ENCODE peak calls at places on chromosome X, in six cellular contexts. One of them, this sample, is unnamed.

GRCh38 chrX:52363247-52363883 is 5.5 kb upstream of the XAGE2 start:
- DNase-seq in activated CD8-positive, alpha-beta memory T cell treated with anti-CD3 and anti-CD28 coated beads for 4 hours: no peak
- DNase-seq in stimulated activated CD8-positive, alpha-beta memory T cell treated with anti-CD3 and anti-CD28 coated beads, Interleukin-4, amount 100 ng/mL, for 48 hours: no peak
- DNase-seq in fibroblast of the conjunctiva: no peak
- DNase-seq in GM19239: no peak
- DNase-seq in activated T-cell treated with anti-CD3 and anti-CD28 coated beads for 24 hours: no peak
- DNase-seq in this sample: no peak

GRCh38 chrX:126137899-126138298 is 28.2 kb downstream of the DCAF12L2 start:
- DNase-seq in stimulated activated CD8-positive, alpha-beta memory T cell treated with anti-CD3 and anti-CD28 coated beads, Interleukin-4, amount 100 ng/mL, for 48 hours: no peak
- DNase-seq in GM19239: no peak
- DNase-seq in activated CD8-positive, alpha-beta memory T cell treated with anti-CD3 and anti-CD28 coated beads for 4 hours: no peak
- DNase-seq in activated T-cell treated with anti-CD3 and anti-CD28 coated beads for 24 hours: no peak
- DNase-seq in fibroblast of the conjunctiva: no peak
- DNase-seq in this sample: no peak

GRCh38 chrX:30618160-30618765 is 35.0 kb upstream of the GK start:
- DNase-seq in fibroblast of the conjunctiva: no peak
- DNase-seq in stimulated activated CD8-positive, alpha-beta memory T cell treated with anti-CD3 and anti-CD28 coated beads, Interleukin-4, amount 100 ng/mL, for 48 hours: no peak
- DNase-seq in activated CD8-positive, alpha-beta memory T cell treated with anti-CD3 and anti-CD28 coated beads for 4 hours: no peak
- DNase-seq in activated T-cell treated with anti-CD3 and anti-CD28 coated beads for 24 hours: no peak
- DNase-seq in GM19239: no peak
- DNase-seq in this sample: no peak

GRCh38 chrX:17032351-17032750 is 85.9 kb downstream of the REPS2 start:
- DNase-seq in GM19239: no peak
- DNase-seq in stimulated activated CD8-positive, alpha-beta memory T cell treated with anti-CD3 and anti-CD28 coated beads, Interleukin-4, amount 100 ng/mL, for 48 hours: no peak
- DNase-seq in activated CD8-positive, alpha-beta memory T cell treated with anti-CD3 and anti-CD28 coated beads for 4 hours: no peak
- DNase-seq in fibroblast of the conjunctiva: peak
- DNase-seq in activated T-cell treated with anti-CD3 and anti-CD28 coated beads for 24 hours: no peak
- DNase-seq in this sample: no peak

GRCh38 chrX:68681443-68681941 is 34.0 kb downstream of the STARD8 start:
- DNase-seq in stimulated activated CD8-positive, alpha-beta memory T cell treated with anti-CD3 and anti-CD28 coated beads, Interleukin-4, amount 100 ng/mL, for 48 hours: no peak
- DNase-seq in activated CD8-positive, alpha-beta memory T cell treated with anti-CD3 and anti-CD28 coated beads for 4 hours: no peak
- DNase-seq in fibroblast of the conjunctiva: peak
- DNase-seq in activated T-cell treated with anti-CD3 and anti-CD28 coated beads for 24 hours: no peak
- DNase-seq in GM19239: no peak
- DNase-seq in this sample: no peak

GRCh38 chrX:8138252-8138651 is 32.8 kb downstream of the VCX2 start:
- DNase-seq in activated CD8-positive, alpha-beta memory T cell treated with anti-CD3 and anti-CD28 coated beads for 4 hours: no peak
- DNase-seq in fibroblast of the conjunctiva: no peak
- DNase-seq in GM19239: no peak
- DNase-seq in activated T-cell treated with anti-CD3 and anti-CD28 coated beads for 24 hours: no peak
- DNase-seq in stimulated activated CD8-positive, alpha-beta memory T cell treated with anti-CD3 and anti-CD28 coated beads, Interleukin-4, amount 100 ng/mL, for 48 hours: no peak
- DNase-seq in this sample: no peak

GRCh38 chrX:8288590-8288989 is 117.5 kb upstream of the VCX2 start:
- DNase-seq in activated CD8-positive, alpha-beta memory T cell treated with anti-CD3 and anti-CD28 coated beads for 4 hours: no peak
- DNase-seq in fibroblast of the conjunctiva: no peak
- DNase-seq in GM19239: no peak
- DNase-seq in stimulated activated CD8-positive, alpha-beta memory T cell treated with anti-CD3 and anti-CD28 coated beads, Interleukin-4, amount 100 ng/mL, for 48 hours: no peak
- DNase-seq in activated T-cell treated with anti-CD3 and anti-CD28 coated beads for 24 hours: no peak
- DNase-seq in this sample: no peak

GRCh38 chrX:80765226-80765625 is 44.5 kb downstream of the BRWD3 start:
- DNase-seq in stimulated activated CD8-positive, alpha-beta memory T cell treated with anti-CD3 and anti-CD28 coated beads, Interleukin-4, amount 100 ng/mL, for 48 hours: no peak
- DNase-seq in GM19239: no peak
- DNase-seq in fibroblast of the conjunctiva: peak
- DNase-seq in activated T-cell treated with anti-CD3 and anti-CD28 coated beads for 24 hours: no peak
- DNase-seq in activated CD8-positive, alpha-beta memory T cell treated with anti-CD3 and anti-CD28 coated beads for 4 hours: no peak
- DNase-seq in this sample: no peak

GRCh38 chrX:17613979-17614572 is 123.2 kb upstream of the SCML1 start:
- DNase-seq in fibroblast of the conjunctiva: no peak
- DNase-seq in activated T-cell treated with anti-CD3 and anti-CD28 coated beads for 24 hours: no peak
- DNase-seq in activated CD8-positive, alpha-beta memory T cell treated with anti-CD3 and anti-CD28 coated beads for 4 hours: no peak
- DNase-seq in stimulated activated CD8-positive, alpha-beta memory T cell treated with anti-CD3 and anti-CD28 coated beads, Interleukin-4, amount 100 ng/mL, for 48 hours: no peak
- DNase-seq in GM19239: no peak
- DNase-seq in this sample: no peak

GRCh38 chrX:69179380-69179911 is 14.2 kb upstream of the PJA1 start:
- DNase-seq in stimulated activated CD8-positive, alpha-beta memory T cell treated with anti-CD3 and anti-CD28 coated beads, Interleukin-4, amount 100 ng/mL, for 48 hours: no peak
- DNase-seq in activated CD8-positive, alpha-beta memory T cell treated with anti-CD3 and anti-CD28 coated beads for 4 hours: no peak
- DNase-seq in fibroblast of the conjunctiva: no peak
- DNase-seq in activated T-cell treated with anti-CD3 and anti-CD28 coated beads for 24 hours: no peak
- DNase-seq in GM19239: no peak
- DNase-seq in this sample: no peak

GRCh38 chrX:108070891-108071290 is 20.5 kb downstream of the PSMD10 start:
- DNase-seq in activated T-cell treated with anti-CD3 and anti-CD28 coated beads for 24 hours: no peak
- DNase-seq in activated CD8-positive, alpha-beta memory T cell treated with anti-CD3 and anti-CD28 coated beads for 4 hours: no peak
- DNase-seq in stimulated activated CD8-positive, alpha-beta memory T cell treated with anti-CD3 and anti-CD28 coated beads, Interleukin-4, amount 100 ng/mL, for 48 hours: no peak
- DNase-seq in fibroblast of the conjunctiva: no peak
- DNase-seq in GM19239: no peak
- DNase-seq in this sample: no peak

GRCh38 chrX:2474280-2474962 is 26.4 kb downstream of the DHRSX start:
- DNase-seq in GM19239: no peak
- DNase-seq in activated CD8-positive, alpha-beta memory T cell treated with anti-CD3 and anti-CD28 coated beads for 4 hours: no peak
- DNase-seq in fibroblast of the conjunctiva: no peak
- DNase-seq in activated T-cell treated with anti-CD3 and anti-CD28 coated beads for 24 hours: no peak
- DNase-seq in stimulated activated CD8-positive, alpha-beta memory T cell treated with anti-CD3 and anti-CD28 coated beads, Interleukin-4, amount 100 ng/mL, for 48 hours: no peak
- DNase-seq in this sample: no peak

GRCh38 chrX:43750248-43750676 is 94.2 kb downstream of the MAOA start:
- DNase-seq in fibroblast of the conjunctiva: peak
- DNase-seq in activated CD8-positive, alpha-beta memory T cell treated with anti-CD3 and anti-CD28 coated beads for 4 hours: peak
- DNase-seq in stimulated activated CD8-positive, alpha-beta memory T cell treated with anti-CD3 and anti-CD28 coated beads, Interleukin-4, amount 100 ng/mL, for 48 hours: peak
- DNase-seq in activated T-cell treated with anti-CD3 and anti-CD28 coated beads for 24 hours: peak
- DNase-seq in GM19239: peak
- DNase-seq in this sample: peak

GRCh38 chrX:144637731-144638130 is 609.6 kb upstream of the SPANXN1 start:
- DNase-seq in stimulated activated CD8-positive, alpha-beta memory T cell treated with anti-CD3 and anti-CD28 coated beads, Interleukin-4, amount 100 ng/mL, for 48 hours: no peak
- DNase-seq in activated CD8-positive, alpha-beta memory T cell treated with anti-CD3 and anti-CD28 coated beads for 4 hours: no peak
- DNase-seq in fibroblast of the conjunctiva: no peak
- DNase-seq in GM19239: no peak
- DNase-seq in activated T-cell treated with anti-CD3 and anti-CD28 coated beads for 24 hours: no peak
- DNase-seq in this sample: no peak

GRCh38 chrX:3711331-3711917 is 2.0 kb downstream of the PRKX start:
- DNase-seq in GM19239: no peak
- DNase-seq in stimulated activated CD8-positive, alpha-beta memory T cell treated with anti-CD3 and anti-CD28 coated beads, Interleukin-4, amount 100 ng/mL, for 48 hours: peak
- DNase-seq in activated T-cell treated with anti-CD3 and anti-CD28 coated beads for 24 hours: no peak
- DNase-seq in activated CD8-positive, alpha-beta memory T cell treated with anti-CD3 and anti-CD28 coated beads for 4 hours: no peak
- DNase-seq in fibroblast of the conjunctiva: no peak
- DNase-seq in this sample: no peak

GRCh38 chrX:104284407-104285000 is 29.8 kb upstream of the ESX1 start:
- DNase-seq in GM19239: no peak
- DNase-seq in activated T-cell treated with anti-CD3 and anti-CD28 coated beads for 24 hours: no peak
- DNase-seq in fibroblast of the conjunctiva: no peak
- DNase-seq in stimulated activated CD8-positive, alpha-beta memory T cell treated with anti-CD3 and anti-CD28 coated beads, Interleukin-4, amount 100 ng/mL, for 48 hours: no peak
- DNase-seq in activated CD8-positive, alpha-beta memory T cell treated with anti-CD3 and anti-CD28 coated beads for 4 hours: no peak
- DNase-seq in this sample: no peak

GRCh38 chrX:3134316-3134715 is 93.0 kb downstream of the ARSF start:
- DNase-seq in stimulated activated CD8-positive, alpha-beta memory T cell treated with anti-CD3 and anti-CD28 coated beads, Interleukin-4, amount 100 ng/mL, for 48 hours: no peak
- DNase-seq in fibroblast of the conjunctiva: no peak
- DNase-seq in activated CD8-positive, alpha-beta memory T cell treated with anti-CD3 and anti-CD28 coated beads for 4 hours: no peak
- DNase-seq in activated T-cell treated with anti-CD3 and anti-CD28 coated beads for 24 hours: no peak
- DNase-seq in GM19239: no peak
- DNase-seq in this sample: no peak

GRCh38 chrX:8981742-8982141 is 52.2 kb downstream of the FAM9B start:
- DNase-seq in GM19239: no peak
- DNase-seq in fibroblast of the conjunctiva: no peak
- DNase-seq in activated CD8-positive, alpha-beta memory T cell treated with anti-CD3 and anti-CD28 coated beads for 4 hours: no peak
- DNase-seq in stimulated activated CD8-positive, alpha-beta memory T cell treated with anti-CD3 and anti-CD28 coated beads, Interleukin-4, amount 100 ng/mL, for 48 hours: no peak
- DNase-seq in activated T-cell treated with anti-CD3 and anti-CD28 coated beads for 24 hours: no peak
- DNase-seq in this sample: no peak

GRCh38 chrX:54891573-54891972 is 29.1 kb upstream of the TRO start:
- DNase-seq in GM19239: no peak
- DNase-seq in stimulated activated CD8-positive, alpha-beta memory T cell treated with anti-CD3 and anti-CD28 coated beads, Interleukin-4, amount 100 ng/mL, for 48 hours: peak
- DNase-seq in activated CD8-positive, alpha-beta memory T cell treated with anti-CD3 and anti-CD28 coated beads for 4 hours: no peak
- DNase-seq in fibroblast of the conjunctiva: peak
- DNase-seq in activated T-cell treated with anti-CD3 and anti-CD28 coated beads for 24 hours: peak
- DNase-seq in this sample: no peak

GRCh38 chrX:72540318-72540717 is 32.3 kb downstream of the HDAC8 start:
- DNase-seq in GM19239: no peak
- DNase-seq in stimulated activated CD8-positive, alpha-beta memory T cell treated with anti-CD3 and anti-CD28 coated beads, Interleukin-4, amount 100 ng/mL, for 48 hours: no peak
- DNase-seq in fibroblast of the conjunctiva: peak
- DNase-seq in activated CD8-positive, alpha-beta memory T cell treated with anti-CD3 and anti-CD28 coated beads for 4 hours: no peak
- DNase-seq in activated T-cell treated with anti-CD3 and anti-CD28 coated beads for 24 hours: no peak
- DNase-seq in this sample: no peak

GRCh38 chrX:10401239-10401638 is 219.1 kb downstream of the MID1 start:
- DNase-seq in stimulated activated CD8-positive, alpha-beta memory T cell treated with anti-CD3 and anti-CD28 coated beads, Interleukin-4, amount 100 ng/mL, for 48 hours: no peak
- DNase-seq in fibroblast of the conjunctiva: no peak
- DNase-seq in activated T-cell treated with anti-CD3 and anti-CD28 coated beads for 24 hours: no peak
- DNase-seq in activated CD8-positive, alpha-beta memory T cell treated with anti-CD3 and anti-CD28 coated beads for 4 hours: no peak
- DNase-seq in GM19239: no peak
- DNase-seq in this sample: no peak

GRCh38 chrX:148501121-148502066 is 977 bp downstream of the AFF2 start:
- DNase-seq in activated CD8-positive, alpha-beta memory T cell treated with anti-CD3 and anti-CD28 coated beads for 4 hours: no peak
- DNase-seq in GM19239: no peak
- DNase-seq in stimulated activated CD8-positive, alpha-beta memory T cell treated with anti-CD3 and anti-CD28 coated beads, Interleukin-4, amount 100 ng/mL, for 48 hours: peak
- DNase-seq in activated T-cell treated with anti-CD3 and anti-CD28 coated beads for 24 hours: no peak
- DNase-seq in fibroblast of the conjunctiva: no peak
- DNase-seq in this sample: no peak

GRCh38 chrX:154761977-154762528 is 611 bp upstream of the DKC1 start:
- DNase-seq in stimulated activated CD8-positive, alpha-beta memory T cell treated with anti-CD3 and anti-CD28 coated beads, Interleukin-4, amount 100 ng/mL, for 48 hours: no peak
- DNase-seq in fibroblast of the conjunctiva: no peak
- DNase-seq in GM19239: no peak
- DNase-seq in activated T-cell treated with anti-CD3 and anti-CD28 coated beads for 24 hours: no peak
- DNase-seq in activated CD8-positive, alpha-beta memory T cell treated with anti-CD3 and anti-CD28 coated beads for 4 hours: no peak
- DNase-seq in this sample: no peak

GRCh38 chrX:130654409-130654970 is 248.5 kb downstream of the ENOX2 start:
- DNase-seq in activated T-cell treated with anti-CD3 and anti-CD28 coated beads for 24 hours: no peak
- DNase-seq in GM19239: no peak
- DNase-seq in fibroblast of the conjunctiva: peak
- DNase-seq in stimulated activated CD8-positive, alpha-beta memory T cell treated with anti-CD3 and anti-CD28 coated beads, Interleukin-4, amount 100 ng/mL, for 48 hours: no peak
- DNase-seq in activated CD8-positive, alpha-beta memory T cell treated with anti-CD3 and anti-CD28 coated beads for 4 hours: no peak
- DNase-seq in this sample: no peak

GRCh38 chrX:103817502-103817901 is 14.6 kb downstream of the RAB9B start:
- DNase-seq in activated T-cell treated with anti-CD3 and anti-CD28 coated beads for 24 hours: peak
- DNase-seq in GM19239: no peak
- DNase-seq in stimulated activated CD8-positive, alpha-beta memory T cell treated with anti-CD3 and anti-CD28 coated beads, Interleukin-4, amount 100 ng/mL, for 48 hours: no peak
- DNase-seq in activated CD8-positive, alpha-beta memory T cell treated with anti-CD3 and anti-CD28 coated beads for 4 hours: no peak
- DNase-seq in fibroblast of the conjunctiva: peak
- DNase-seq in this sample: no peak

GRCh38 chrX:68550193-68550592 is 51.3 kb downstream of the YIPF6 start:
- DNase-seq in activated CD8-positive, alpha-beta memory T cell treated with anti-CD3 and anti-CD28 coated beads for 4 hours: no peak
- DNase-seq in GM19239: no peak
- DNase-seq in activated T-cell treated with anti-CD3 and anti-CD28 coated beads for 24 hours: no peak
- DNase-seq in stimulated activated CD8-positive, alpha-beta memory T cell treated with anti-CD3 and anti-CD28 coated beads, Interleukin-4, amount 100 ng/mL, for 48 hours: no peak
- DNase-seq in fibroblast of the conjunctiva: no peak
- DNase-seq in this sample: no peak

This sample was measured in GM12891.